ENCODE peak calls at places on chromosomes 1 and 21, in five cellular contexts. J, L, B, N and Y are unnamed samples.

GRCh38 chr1:15952317-15953258 is 23.3 kb downstream of the ZBTB17 start:
- DNase-seq in L (peak; percentile 98), J (peak; percentile 95), B (peak; percentile 75), N (no peak), Y (peak; percentile 83)

GRCh38 chr1:40820251-40820797 is 36.7 kb downstream of the KCNQ4 start:
- DNase-seq in J (no peak), N (peak; percentile 31), B (no peak), L (no peak), Y (no peak)

GRCh38 chr1:67978988-67979516 is 71.4 kb downstream of the DIRAS3 start:
- DNase-seq in J (peak; percentile 96), L (peak; percentile 92), N (no peak), B (peak; percentile 39), Y (peak; percentile 33)

GRCh38 chr1:17485280-17485679 is 45.8 kb upstream of the RCC2 start:
- DNase-seq in B (no peak), J (no peak), N (peak; percentile 46), L (peak; percentile 10), Y (peak; percentile 40)

GRCh38 chr1:94947453-94947852 is 20.5 kb upstream of the CNN3 start:
- DNase-seq in N (no peak), B (peak; percentile 89), L (no peak), J (no peak), Y (peak; percentile 84)

GRCh38 chr1:84330125-84330984 is 28.8 kb downstream of the SAMD13 start:
- DNase-seq in B (no peak), J (no peak), N (no peak), L (no peak), Y (no peak)

GRCh38 chr1:43936470-43937151 is 3.0 kb downstream of the ARTN start:
- DNase-seq in L (peak; percentile 44), J (no peak), N (no peak), B (peak; percentile 68), Y (peak; percentile 47)

GRCh38 chr1:9655836-9656235 is 4.3 kb downstream of the PIK3CD start:
- DNase-seq in N (no peak), L (no peak), B (no peak), J (no peak), Y (no peak)

GRCh38 chr21:24290151-24290833 is 1317.0 kb downstream of the MRPL39 start:
- DNase-seq in J (no peak), L (no peak), N (no peak), B (no peak), Y (no peak)

GRCh38 chr21:31450971-31451370 is 106.9 kb upstream of the TIAM1 start:
- DNase-seq in N (no peak), J (peak; percentile 23), B (no peak), L (no peak), Y (no peak)

GRCh38 chr1:53684741-53685140 is 54.2 kb downstream of the GLIS1 start:
- DNase-seq in L (no peak), N (no peak), B (no peak), J (no peak), Y (no peak)

GRCh38 chr1:58156124-58156468 is 390.4 kb downstream of the OMA1 start:
- DNase-seq in J (no peak), B (no peak), L (no peak), N (no peak), Y (no peak)

GRCh38 chr21:34670220-34670961 is 1.6 kb downstream of the CLIC6 start:
- DNase-seq in J (no peak), B (peak; percentile 30), L (peak; percentile 8), N (no peak), Y (peak; percentile 21)

GRCh38 chr1:74858136-74858535 is 125.2 kb downstream of the TYW3 start:
- DNase-seq in N (no peak), L (no peak), J (no peak), B (no peak), Y (no peak)

GRCh38 chr1:155324041-155324716 is 3.5 kb downstream of the RUSC1 start:
- DNase-seq in J (peak; percentile 97), L (peak; percentile 98), B (peak; percentile 97), N (peak; percentile 95), Y (peak; percentile 99)

GRCh38 chr1:245698116-245698515 is 543.3 kb downstream of the KIF26B start:
- DNase-seq in J (no peak), N (no peak), L (no peak), B (no peak), Y (no peak)

GRCh38 chr1:246566808-246567154 is 525 bp downstream of the CNST start:
- DNase-seq in J (no peak), L (peak; percentile 54), B (no peak), N (no peak), Y (peak; percentile 45)

GRCh38 chr1:201511925-201512539 is 5.1 kb upstream of the CSRP1 start:
- DNase-seq in L (no peak), N (no peak), J (peak; percentile 60), B (peak; percentile 53), Y (no peak)

GRCh38 chr1:29256395-29256794 is 20.1 kb downstream of the PTPRU start:
- DNase-seq in B (no peak), J (no peak), N (peak; percentile 39), L (no peak), Y (no peak)